ENCODE peak calls at places on chromosomes 11 and 22, in seven cellular contexts. U, P, A, E, F, Y and S are unnamed samples.

GRCh38 chr11:33696931-33697638 is 3.5 kb downstream of the C11orf91 start:
- DNase-seq in A (no peak), P (no peak), E (no peak), F (no peak), U (no peak), Y (no peak), S (no peak)

GRCh38 chr11:7583248-7583647 is 69.4 kb downstream of the PPFIBP2 start:
- DNase-seq in Y (no peak), E (no peak), U (no peak), F (no peak), P (no peak), A (no peak), S (no peak)

GRCh38 chr11:114154271-114155047 is 94.9 kb downstream of the ZBTB16 start:
- DNase-seq in Y (no peak), E (no peak), P (no peak), U (no peak), A (no peak), F (no peak), S (no peak)

GRCh38 chr11:94597896-94598295 is 30.7 kb downstream of the PIWIL4 start:
- DNase-seq in E (no peak), U (no peak), A (no peak), Y (no peak), F (no peak), P (peak), S (no peak)

GRCh38 chr11:44159848-44160721 is 64.6 kb downstream of the EXT2 start:
- DNase-seq in E (no peak), Y (no peak), U (no peak), F (no peak), P (no peak), A (no peak), S (no peak)

GRCh38 chr22:30238661-30239420 is 7.7 kb downstream of the LIF start:
- DNase-seq in E (no peak), F (no peak), P (no peak), U (no peak), A (peak), Y (no peak), S (no peak)

GRCh38 chr11:127574528-127574927 is 574.0 kb upstream of the KIRREL3 start:
- DNase-seq in Y (no peak), E (no peak), P (no peak), U (peak), F (no peak), A (no peak), S (no peak)

GRCh38 chr11:12625438-12626071 is 48.7 kb upstream of the TEAD1 start:
- DNase-seq in E (no peak), U (no peak), P (no peak), A (no peak), F (no peak), Y (no peak), S (no peak)

GRCh38 chr11:28763876-28764275 is 655.7 kb downstream of the METTL15 start:
- DNase-seq in A (no peak), F (no peak), Y (no peak), E (no peak), U (no peak), P (no peak), S (no peak)

GRCh38 chr11:76155455-76156232 is 50.7 kb downstream of the WNT11 start:
- DNase-seq in P (no peak), F (peak), A (no peak), U (no peak), Y (no peak), E (no peak), S (peak)

GRCh38 chr11:66136752-66137123 is 66.7 kb downstream of the PACS1 start:
- DNase-seq in E (no peak), Y (peak), U (no peak), P (no peak), A (no peak), F (no peak), S (no peak)

GRCh38 chr11:79388201-79388600 is 52.6 kb downstream of the TENM4 start:
- DNase-seq in U (no peak), P (no peak), E (no peak), A (no peak), Y (no peak), F (no peak), S (no peak)

GRCh38 chr22:43850529-43850928 is 11.8 kb downstream of the SULT4A1 start:
- DNase-seq in U (no peak), E (no peak), A (peak), P (peak), Y (no peak), F (no peak), S (no peak)

GRCh38 chr11:27524155-27524554 is 17.6 kb upstream of the LIN7C start:
- DNase-seq in P (no peak), Y (no peak), F (peak), A (no peak), U (peak), E (no peak), S (no peak)

GRCh38 chr22:42433754-42434153 is 1.6 kb upstream of the NFAM1 start:
- DNase-seq in Y (no peak), F (no peak), P (no peak), E (no peak), A (no peak), U (no peak), S (no peak)

GRCh38 chr11:119236891-119237290 is 30.8 kb downstream of the CBL start:
- DNase-seq in F (no peak), U (no peak), Y (no peak), E (no peak), P (no peak), A (no peak), S (no peak)

GRCh38 chr22:40026641-40027040 is 31.9 kb downstream of the FAM83F start:
- DNase-seq in F (no peak), E (no peak), U (no peak), Y (no peak), P (no peak), A (no peak), S (no peak)

GRCh38 chr22:29342577-29343312 is 27.2 kb upstream of the RASL10A start:
- DNase-seq in E (no peak), U (no peak), Y (no peak), P (peak), F (peak), A (no peak), S (peak)

GRCh38 chr11:26820739-26821138 is 98.9 kb upstream of the SLC5A12 start:
- DNase-seq in P (no peak), F (no peak), U (no peak), Y (no peak), E (no peak), A (no peak), S (no peak)

GRCh38 chr11:95888439-95888838 is 35.5 kb downstream of the MTMR2 start:
- DNase-seq in E (no peak), F (no peak), P (no peak), Y (no peak), A (no peak), U (no peak), S (no peak)

GRCh38 chr22:17784776-17785175 is 10.5 kb upstream of the BID start:
- DNase-seq in E (no peak), P (no peak), A (no peak), U (no peak), Y (no peak), F (no peak), S (no peak)

GRCh38 chr11:64998690-64999431 is 2.1 kb upstream of the BATF2 start:
- DNase-seq in F (no peak), Y (peak), P (no peak), U (no peak), E (no peak), A (no peak), S (no peak)

GRCh38 chr11:64969209-64969608 is 2.7 kb downstream of the MAJIN start:
- DNase-seq in F (no peak), P (no peak), Y (no peak), E (no peak), A (no peak), U (no peak), S (no peak)

GRCh38 chr11:61254403-61255025 is 13.5 kb downstream of the PGA5 start:
- DNase-seq in Y (peak), F (peak), U (peak), A (peak), P (peak), E (peak), S (no peak)

GRCh38 chr11:36684840-36685800 is 87.1 kb upstream of the RAG2 start:
- DNase-seq in A (no peak), P (no peak), E (no peak), F (no peak), U (no peak), Y (no peak), S (no peak)

GRCh38 chr11:102882389-102883024 is 7.7 kb upstream of the MMP12 start:
- DNase-seq in P (no peak), F (no peak), Y (no peak), U (no peak), A (no peak), E (peak), S (no peak)

GRCh38 chr11:134691474-134691873 is 279.4 kb upstream of the B3GAT1 start:
- DNase-seq in U (no peak), Y (no peak), E (no peak), F (no peak), A (no peak), P (no peak), S (no peak)

GRCh38 chr11:82980292-82980691 is 78.8 kb downstream of the DDIAS start:
- DNase-seq in F (no peak), A (no peak), U (no peak), E (no peak), P (no peak), Y (peak), S (no peak)

GRCh38 chr11:44219830-44220778 is 89.8 kb downstream of the ALX4 start:
- DNase-seq in E (no peak), F (no peak), Y (no peak), U (no peak), P (no peak), A (no peak), S (no peak)

GRCh38 chr11:69384548-69385465 is 90.9 kb downstream of the MYEOV start:
- DNase-seq in E (no peak), A (peak), F (peak), Y (no peak), P (peak), U (no peak), S (peak)

GRCh38 chr11:2507945-2508749 is 63.3 kb downstream of the KCNQ1 start:
- DNase-seq in U (no peak), Y (no peak), P (no peak), E (no peak), F (no peak), A (no peak), S (no peak)

DNA sequence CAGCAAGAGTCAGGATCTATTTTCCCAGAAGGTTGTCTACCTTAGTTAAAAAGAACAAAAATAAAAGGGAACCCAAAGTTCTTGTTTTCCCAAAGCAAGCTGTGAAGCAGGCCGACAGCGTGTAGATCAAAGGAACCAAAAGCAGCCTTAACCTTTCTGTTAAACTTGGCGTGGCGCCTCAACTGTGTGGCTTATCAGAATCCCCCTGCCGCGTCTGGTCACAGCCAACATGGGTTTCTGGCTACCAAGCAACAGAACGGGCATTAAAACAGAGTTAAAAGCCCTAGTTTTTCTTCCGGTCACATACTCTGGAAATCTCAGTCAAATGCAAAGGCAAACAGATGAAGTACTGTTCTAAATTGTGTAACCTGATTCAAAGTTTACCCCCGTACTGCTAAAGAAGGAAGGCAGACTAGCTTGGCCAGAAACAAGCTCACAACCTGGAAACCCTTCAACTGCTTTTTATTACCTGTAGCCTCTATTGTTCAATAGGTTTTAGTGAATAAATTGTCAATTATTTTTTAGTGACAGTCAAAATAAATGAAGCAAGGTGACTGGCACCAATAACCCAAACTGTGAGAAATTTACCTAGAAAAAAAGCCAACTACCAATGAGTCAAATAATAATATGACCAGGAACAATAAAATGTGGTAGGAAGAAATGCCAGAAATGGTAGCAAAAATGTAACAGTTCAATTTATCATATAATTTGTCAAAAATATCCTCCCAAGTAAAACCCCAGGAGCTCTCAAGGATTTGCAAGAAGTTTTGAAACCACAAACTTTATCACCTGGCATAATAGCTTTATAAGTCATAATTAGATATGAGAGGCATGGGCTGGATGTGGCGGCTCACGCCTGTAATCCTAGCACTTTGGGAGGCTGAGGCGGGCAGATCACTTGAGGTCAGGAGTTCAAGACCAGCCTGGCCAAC is 21.4 kb downstream of the CHKA start:
- DNase-seq in Y (no peak), A (peak), U (no peak), E (peak), F (peak), P (peak), S (no peak)
- TF ChIP-seq EP300 in Y (no peak), A (no peak), U (no peak), E (no peak), F (no peak), P (no peak), S (no peak)

GRCh38 chr22:19579880-19580279 is 55.7 kb upstream of the CLDN5 start:
- DNase-seq in Y (no peak), F (no peak), E (peak), P (no peak), A (no peak), U (no peak), S (no peak)
- TF ChIP-seq EP300 in Y (no peak), F (no peak), E (no peak), P (no peak), A (no peak), U (no peak), S (no peak)

DNA sequence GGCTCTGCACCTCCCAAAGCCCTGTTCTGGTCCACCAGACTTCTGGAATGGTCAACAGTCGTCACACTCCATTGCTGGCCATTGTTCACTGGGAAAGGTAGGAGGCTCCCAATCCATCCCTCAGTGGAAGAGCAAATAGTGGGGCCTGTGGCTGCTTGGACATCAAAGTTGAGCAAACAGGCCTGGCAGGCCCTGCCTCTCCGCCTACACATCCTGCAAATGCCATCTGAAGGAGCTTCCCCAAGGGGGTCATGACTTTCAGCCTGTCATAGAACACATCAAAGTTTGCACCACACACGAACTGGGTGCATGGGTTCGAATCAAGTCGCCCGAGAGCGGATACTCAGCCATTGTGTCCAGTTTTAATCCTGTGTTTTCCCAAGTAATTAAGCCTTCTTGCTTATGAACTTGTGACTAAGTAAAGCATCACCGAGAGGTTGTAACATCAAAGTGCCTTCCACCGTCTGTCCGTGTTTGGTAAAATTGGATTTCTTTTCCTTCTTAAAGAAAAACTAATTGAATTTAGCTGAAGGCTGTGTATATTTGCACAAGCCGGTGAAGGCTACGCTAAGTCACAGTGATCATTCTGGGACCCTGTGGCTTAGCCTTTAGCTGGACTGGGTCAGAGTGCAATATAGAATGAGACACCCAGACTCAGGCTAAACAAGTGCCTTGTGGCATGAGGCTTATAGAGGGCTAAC is 36.1 kb downstream of the CLPB start:
- DNase-seq in F (no peak), U (peak), A (no peak), E (no peak), Y (no peak), P (no peak), S (no peak)
- TF ChIP-seq EP300 in F (no peak), U (no peak), A (no peak), E (no peak), Y (no peak), P (no peak), S (no peak)

GRCh38 chr22:46148885-46149492 is 1.3 kb upstream of the PPARA start:
- DNase-seq in E (no peak), Y (no peak), A (no peak), F (no peak), U (no peak), P (no peak), S (no peak)

GRCh38 chr22:46148336-46148735 is 2.0 kb upstream of the PPARA start:
- DNase-seq in E (no peak), Y (no peak), A (no peak), P (no peak), U (no peak), F (no peak), S (no peak)

GRCh38 chr22:46149998-46150549 is at the start of gene PPARA:
- DNase-seq in P (peak), Y (peak), F (peak), E (no peak), A (peak), U (peak), S (peak)

GRCh38 chr22:46150615-46151423 is 493 bp downstream of the PPARA start:
- DNase-seq in E (no peak), P (peak), A (peak), Y (peak), U (peak), F (peak), S (no peak)

DNA sequence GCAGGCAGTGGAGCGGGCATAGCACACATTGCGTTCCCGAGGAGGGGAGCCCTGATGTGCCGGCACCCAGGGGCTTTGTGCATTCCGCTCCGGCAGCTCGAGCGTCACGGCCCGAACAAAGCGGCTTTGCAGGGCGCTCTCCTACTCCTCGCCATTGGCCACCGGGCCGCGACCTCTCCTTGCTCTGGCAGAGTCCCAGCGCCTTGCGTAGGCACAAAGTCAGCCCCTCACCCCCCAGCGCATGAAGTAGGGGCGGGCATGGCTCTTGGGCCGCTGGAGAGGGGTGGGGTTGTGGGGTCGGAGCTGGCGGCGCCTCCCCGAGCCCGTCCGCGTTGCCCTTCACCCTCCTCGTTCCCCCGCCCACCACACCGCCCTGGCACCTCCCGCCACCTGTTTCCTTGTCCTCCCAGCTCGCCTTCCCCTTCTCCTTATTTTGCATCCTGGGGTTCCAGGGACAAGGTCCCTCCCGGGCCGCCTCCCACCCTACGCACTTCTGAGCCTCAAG is 781 bp upstream of the PPARA start:
- DNase-seq in P (peak), A (peak), E (no peak), F (no peak), Y (no peak), U (peak), S (peak)
- TF ChIP-seq EP300 in P (no peak), A (no peak), E (no peak), F (no peak), Y (no peak), U (no peak), S (no peak)

GRCh38 chr22:33090836-33091235 is 32.7 kb upstream of the SYN3 start:
- DNase-seq in F (no peak), E (no peak), A (no peak), U (no peak), Y (no peak), P (no peak), S (no peak)
- TF ChIP-seq EP300 in F (no peak), E (no peak), A (no peak), U (no peak), Y (no peak), P (no peak), S (no peak)

DNA sequence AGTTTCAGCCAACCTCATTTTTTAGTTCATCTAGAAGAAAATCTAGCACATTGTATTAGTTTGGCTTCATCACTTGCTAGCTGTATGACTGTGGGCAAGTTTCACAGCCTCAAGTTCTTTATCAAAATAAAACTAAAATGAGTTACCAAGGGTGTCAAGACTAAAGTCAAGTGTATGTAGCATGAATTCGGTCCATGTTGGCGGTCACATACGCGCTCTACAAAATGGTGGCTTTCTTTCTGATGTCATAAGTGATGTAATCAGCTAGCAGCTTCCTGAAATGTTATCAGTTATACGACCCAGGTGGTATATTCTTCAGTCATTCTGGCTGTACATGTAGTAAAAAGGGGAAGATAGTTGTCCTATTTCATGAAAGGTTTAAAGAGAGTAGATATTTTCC is 50.5 kb downstream of the POLD3 start:
- DNase-seq in U (no peak), F (no peak), P (no peak), A (no peak), E (no peak), Y (no peak), S (no peak)
- TF ChIP-seq EP300 in U (no peak), F (no peak), P (no peak), A (no peak), E (no peak), Y (no peak), S (no peak)

GRCh38 chr11:117826360-117826635 is 1.8 kb upstream of the FXYD2 start:
- DNase-seq in A (no peak), P (peak), U (no peak), F (no peak), E (no peak), Y (no peak), S (no peak)
- TF ChIP-seq EP300 in A (no peak), P (no peak), U (no peak), F (no peak), E (no peak), Y (no peak), S (no peak)